ENCODE peak calls at places on chromosomes 3 and 15, in four cellular contexts. A is fibroblast of pulmonary artery, X is RWPE2, K is AG10803. R is an unnamed sample.

GRCh38 chr3:50567386-50568182 is at the start of gene C3orf18:
- DNase-seq in X (peak; percentile 87), K (peak; percentile 89), A (peak; percentile 89), R (peak; percentile 96)

GRCh38 chr3:122350814-122351418 is 25.9 kb downstream of the CSTA start:
- DNase-seq in X (no peak), A (peak; percentile 42), K (peak; percentile 30), R (no peak)

GRCh38 chr15:33699691-33700447 is 268.4 kb upstream of the CHRM5 start:
- DNase-seq in X (no peak), K (peak; percentile 10), A (peak; percentile 41), R (no peak)

GRCh38 chr15:24696855-24697254 is 21.3 kb downstream of the NPAP1 start:
- DNase-seq in X (no peak), K (no peak), A (no peak), R (no peak)

GRCh38 chr15:37758412-37758811 is 176.0 kb upstream of the TMCO5A start:
- DNase-seq in X (no peak), A (no peak), K (no peak), R (no peak)

GRCh38 chr3:123837858-123838257 is 46.3 kb downstream of the MYLK start:
- DNase-seq in A (no peak), X (no peak), K (no peak), R (no peak)

GRCh38 chr3:138373695-138374094 is 25.3 kb downstream of the MRAS start:
- DNase-seq in K (no peak), X (no peak), A (no peak), R (no peak)

GRCh38 chr15:92928351-92928750 is 28.2 kb downstream of the CHD2 start:
- DNase-seq in X (no peak), A (no peak), K (no peak), R (no peak)

GRCh38 chr3:29581311-29581710 is 300.4 kb downstream of the RBMS3 start:
- DNase-seq in X (no peak), K (peak; percentile 44), A (no peak), R (no peak)

GRCh38 chr3:7562892-7563291 is 702.0 kb downstream of the GRM7 start:
- DNase-seq in K (no peak), A (no peak), X (no peak), R (no peak)

GRCh38 chr3:136189043-136189442 is 7.1 kb downstream of the MSL2 start:
- DNase-seq in K (no peak), X (no peak), A (no peak), R (no peak)

GRCh38 chr3:46706771-46707582 is 5.8 kb downstream of the TMIE start:
- DNase-seq in K (no peak), A (no peak), X (peak; percentile 24), R (no peak)

GRCh38 chr15:39583586-39584265 is 2.8 kb downstream of the THBS1 start:
- DNase-seq in K (peak; percentile 92), A (peak; percentile 81), X (no peak), R (no peak)

GRCh38 chr3:149277338-149277813 is 55.7 kb upstream of the CP start:
- DNase-seq in K (peak; percentile 80), X (no peak), A (peak; percentile 67), R (no peak)

GRCh38 chr3:21747376-21747775 is 3.6 kb downstream of the ZNF385D start:
- DNase-seq in A (no peak), X (no peak), K (peak; percentile 8), R (no peak)

GRCh38 chr3:14125193-14126016 is 553 bp downstream of the TMEM43 start:
- DNase-seq in A (peak; percentile 95), K (peak; percentile 96), X (no peak), R (peak; percentile 93)

GRCh38 chr15:31158858-31159569 is 57.5 kb upstream of the TRPM1 start:
- DNase-seq in A (no peak), K (no peak), X (no peak), R (peak; percentile 56)

GRCh38 chr3:40267940-40268707 is 41.4 kb upstream of the EIF1B start:
- DNase-seq in X (no peak), K (peak; percentile 72), A (no peak), R (no peak)

GRCh38 chr15:90674476-90674875 is 42.7 kb upstream of the BLM start:
- DNase-seq in A (no peak), K (no peak), X (peak; percentile 29), R (no peak)

GRCh38 chr3:183318846-183319770 is 66.1 kb downstream of the B3GNT5 start:
- DNase-seq in A (no peak), X (no peak), K (peak; percentile 3), R (no peak)

GRCh38 chr3:99647081-99647480 is 8.7 kb downstream of the COL8A1 start:
- DNase-seq in A (peak; percentile 83), K (no peak), X (no peak), R (no peak)

GRCh38 chr3:127351350-127351749 is 63.5 kb upstream of the PRR20G start:
- DNase-seq in A (no peak), X (no peak), K (no peak), R (peak; percentile 16)

GRCh38 chr15:70280781-70281180 is 183.1 kb upstream of the TLE3 start:
- DNase-seq in K (no peak), X (peak; percentile 45), A (no peak), R (no peak)

GRCh38 chr3:8529197-8529637 is 27.6 kb downstream of the LMCD1 start:
- DNase-seq in A (peak; percentile 84), X (no peak), K (peak; percentile 64), R (no peak)

GRCh38 chr3:128418900-128419299 is 47.8 kb downstream of the DNAJB8 start:
- DNase-seq in A (no peak), X (no peak), K (no peak), R (no peak)

GRCh38 chr15:67148196-67148701 is 82.8 kb downstream of the SMAD3 start:
- DNase-seq in X (no peak), A (peak; percentile 63), K (peak; percentile 81), R (no peak)

GRCh38 chr3:40192628-40193027 is 116.9 kb upstream of the EIF1B start:
- DNase-seq in K (no peak), A (no peak), X (no peak), R (no peak)

GRCh38 chr3:157844770-157845522 is 261.3 kb downstream of the SHOX2 start:
- DNase-seq in X (no peak), K (peak; percentile 75), A (peak; percentile 16), R (no peak)

GRCh38 chr15:33244471-33244870 is 50.0 kb upstream of the FMN1 start:
- DNase-seq in A (no peak), X (no peak), K (no peak), R (no peak)

GRCh38 chr15:81939604-81940440 is 106.0 kb downstream of the MEX3B start:
- DNase-seq in X (no peak), A (peak; percentile 70), K (peak; percentile 16), R (no peak)

GRCh38 chr3:59237121-59237520 is 187.3 kb upstream of the CFAP20DC start:
- DNase-seq in K (peak; percentile 55), A (peak; percentile 3), X (no peak), R (no peak)

GRCh38 chr3:47420044-47420430 is 39.2 kb downstream of the PTPN23 start:
- DNase-seq in X (no peak), A (no peak), K (no peak), R (no peak)

GRCh38 chr3:12869025-12869695 is 27.8 kb upstream of the RPL32 start:
- DNase-seq in K (no peak), A (no peak), X (no peak), R (no peak)

GRCh38 chr3:156251424-156251823 is 131.0 kb downstream of the KCNAB1 start:
- DNase-seq in A (no peak), K (no peak), X (no peak), R (no peak)

GRCh38 chr3:156250550-156250949 is 130.2 kb downstream of the KCNAB1 start:
- DNase-seq in A (no peak), K (no peak), X (no peak), R (no peak)

GRCh38 chr3:156252656-156253055 is 132.3 kb downstream of the KCNAB1 start:
- DNase-seq in A (peak; percentile 8), K (no peak), X (no peak), R (no peak)

DNA sequence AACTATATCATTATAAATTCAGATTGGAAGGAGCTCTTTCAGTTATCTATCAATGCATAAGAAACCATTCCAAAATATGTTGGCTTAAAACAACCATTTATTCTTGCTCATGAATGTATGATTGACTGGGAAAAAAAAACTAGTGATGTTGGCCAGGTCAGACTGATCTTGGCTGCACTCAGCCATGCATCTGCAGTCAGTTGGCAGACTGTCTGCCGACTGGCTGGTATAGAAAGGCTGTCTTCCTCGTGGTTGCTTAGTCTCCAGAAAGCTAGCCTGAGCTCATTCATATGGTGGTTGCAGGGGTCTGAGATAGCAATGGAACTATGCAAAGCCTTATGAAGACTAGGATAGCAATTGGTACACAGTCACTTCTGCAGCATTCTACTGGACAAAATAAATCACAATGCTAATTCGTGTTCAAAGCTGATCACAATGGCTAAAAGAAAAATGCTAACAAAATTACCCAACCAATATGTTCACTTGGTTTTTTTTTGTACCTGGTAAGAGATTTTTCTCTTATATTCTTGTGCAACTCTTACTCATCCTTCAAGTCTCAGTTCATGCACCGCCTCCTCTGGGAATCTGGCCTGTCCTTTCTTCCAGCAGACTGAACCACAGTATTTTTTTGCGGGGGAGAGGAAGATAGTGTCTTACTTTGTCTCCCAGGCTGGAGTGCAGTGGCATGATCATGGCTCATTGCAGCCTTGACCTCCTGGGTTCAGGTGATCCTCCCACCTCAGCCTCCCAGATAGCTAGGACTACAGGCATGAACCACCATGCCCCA is 126.8 kb downstream of the KCNAB1 start:
- DNase-seq in A (peak; percentile 28), X (no peak), K (peak; percentile 56), R (no peak)
- H3K4me3 ChIP-seq in A (no peak overlapping the region), X (no peak overlapping the region), K (no peak overlapping the region), R (no peak overlapping the region)

GRCh38 chr3:186381424-186382216 is 19.6 kb upstream of the DGKG start:
- DNase-seq in X (no peak), A (no peak), K (no peak), R (no peak)
- TF ChIP-seq CTCF in X (no peak), A (no peak), K (no peak), R (no peak)

DNA sequence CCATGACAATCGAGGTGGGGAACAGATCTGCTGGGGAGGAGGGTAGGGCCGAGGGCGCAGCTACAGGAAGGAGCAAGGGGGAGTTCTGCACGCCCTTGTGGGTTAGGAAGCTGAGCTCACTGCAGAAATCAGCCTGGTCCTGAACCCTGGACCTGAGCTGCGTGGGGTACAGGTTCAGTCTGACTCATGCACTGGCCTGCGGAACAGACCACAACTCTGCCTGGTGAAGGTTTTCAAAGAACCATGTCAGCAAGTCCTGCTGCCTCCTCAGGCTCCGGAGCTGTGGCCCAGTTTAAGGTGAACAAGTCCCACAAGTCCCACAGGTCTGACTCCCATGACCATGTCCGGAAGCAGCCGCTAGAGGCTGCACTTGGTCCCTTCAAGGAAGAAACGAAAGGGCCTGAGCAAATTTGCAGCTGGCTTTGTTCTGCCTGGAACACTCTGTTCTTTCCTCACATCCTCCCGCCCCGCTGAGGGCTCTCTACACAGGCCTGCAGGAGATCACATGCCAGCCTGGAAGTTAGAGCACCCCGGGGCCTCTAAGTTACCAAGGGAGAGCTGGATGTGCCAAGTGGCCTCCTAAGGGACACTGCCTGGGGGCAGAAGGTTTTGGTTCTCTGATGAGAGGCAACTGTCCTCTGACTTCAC is 49.3 kb upstream of the AKAP13 start:
- DNase-seq in X (peak; percentile 88), K (peak; percentile 92), A (peak; percentile 95), R (peak; percentile 94)
- H3K4me3 ChIP-seq in X (no peak overlapping the region), K (peak overlapping the region; percentile 16), A (no peak overlapping the region), R (no peak overlapping the region)

GRCh38 chr15:79195802-79196201 is 86.7 kb upstream of the ANKRD34C start:
- DNase-seq in X (peak; percentile 29), K (no peak), A (no peak), R (no peak)
- TF ChIP-seq CTCF in X (no peak), K (peak; percentile 9), A (peak; percentile 1), R (no peak)

GRCh38 chr15:84703808-84704207 is 12.1 kb downstream of the SEC11A start:
- DNase-seq in A (no peak), X (no peak), K (no peak), R (no peak)
- H3K4me3 ChIP-seq in A (no peak overlapping the region), X (no peak overlapping the region), K (no peak overlapping the region), R (no peak overlapping the region)

GRCh38 chr3:44624696-44625528 is at the start of gene ZNF197:
- DNase-seq in K (peak; percentile 92), X (peak; percentile 84), A (peak; percentile 92), R (peak; percentile 91)
- TF ChIP-seq CTCF in K (no peak), X (no peak), A (no peak), R (peak; percentile 61)

R was measured in right atrium auricular region.